ENCODE peak calls at places on chromosomes 7 and 10, in ten cellular contexts. One of them, this sample, is unnamed. For H3K9me3, the result is how much of the 10 kb centered on the place peaks cover.

GRCh38 chr10:126224967-126225671 is 163.2 kb downstream of the ADAM12 start:
- DNase-seq in pancreas: no peak
- DNase-seq in effector memory CD4-positive, alpha-beta T cell: no peak
- DNase-seq in naive thymus-derived CD4-positive, alpha-beta T cell: no peak
- DNase-seq in GM23248: no peak
- DNase-seq in left lung: no peak
- DNase-seq in body of pancreas: no peak
- DNase-seq in cardiac muscle cell: no peak
- DNase-seq in astrocyte: no peak
- DNase-seq in CD4-positive, CD25-positive, alpha-beta regulatory T cell: no peak
- DNase-seq in this sample: no peak

GRCh38 chr7:118609207-118609606 is 384.7 kb downstream of the ANKRD7 start:
- DNase-seq in pancreas: no peak
- DNase-seq in effector memory CD4-positive, alpha-beta T cell: no peak
- DNase-seq in naive thymus-derived CD4-positive, alpha-beta T cell: no peak
- DNase-seq in GM23248: no peak
- DNase-seq in left lung: no peak
- DNase-seq in body of pancreas: no peak
- DNase-seq in cardiac muscle cell: no peak
- DNase-seq in astrocyte: no peak
- DNase-seq in CD4-positive, CD25-positive, alpha-beta regulatory T cell: no peak
- DNase-seq in this sample: no peak

GRCh38 chr10:84308481-84309304 is 19.7 kb upstream of the CCSER2 start:
- DNase-seq in pancreas: no peak
- DNase-seq in effector memory CD4-positive, alpha-beta T cell: no peak
- DNase-seq in naive thymus-derived CD4-positive, alpha-beta T cell: peak
- DNase-seq in GM23248: peak
- DNase-seq in left lung: no peak
- DNase-seq in body of pancreas: no peak
- DNase-seq in cardiac muscle cell: no peak
- DNase-seq in astrocyte: peak
- DNase-seq in CD4-positive, CD25-positive, alpha-beta regulatory T cell: no peak
- DNase-seq in this sample: no peak

GRCh38 chr7:130662426-130662825 is 6.1 kb downstream of the COPG2 start:
- DNase-seq in pancreas: no peak
- DNase-seq in effector memory CD4-positive, alpha-beta T cell: no peak
- DNase-seq in naive thymus-derived CD4-positive, alpha-beta T cell: no peak
- DNase-seq in GM23248: no peak
- DNase-seq in left lung: no peak
- DNase-seq in body of pancreas: no peak
- DNase-seq in cardiac muscle cell: no peak
- DNase-seq in astrocyte: peak
- DNase-seq in CD4-positive, CD25-positive, alpha-beta regulatory T cell: no peak
- DNase-seq in this sample: no peak

GRCh38 chr7:110388451-110388850 is 702.5 kb upstream of the LRRN3 start:
- DNase-seq in pancreas: no peak
- DNase-seq in effector memory CD4-positive, alpha-beta T cell: no peak
- DNase-seq in naive thymus-derived CD4-positive, alpha-beta T cell: no peak
- DNase-seq in GM23248: no peak
- DNase-seq in left lung: no peak
- DNase-seq in body of pancreas: no peak
- DNase-seq in cardiac muscle cell: no peak
- DNase-seq in astrocyte: no peak
- DNase-seq in CD4-positive, CD25-positive, alpha-beta regulatory T cell: no peak
- DNase-seq in this sample: no peak

GRCh38 chr7:123494193-123494796 is 40.1 kb downstream of the IQUB start:
- DNase-seq in pancreas: no peak
- DNase-seq in effector memory CD4-positive, alpha-beta T cell: no peak
- DNase-seq in naive thymus-derived CD4-positive, alpha-beta T cell: peak
- DNase-seq in GM23248: peak
- DNase-seq in left lung: no peak
- DNase-seq in body of pancreas: peak
- DNase-seq in cardiac muscle cell: peak
- DNase-seq in astrocyte: no peak
- DNase-seq in CD4-positive, CD25-positive, alpha-beta regulatory T cell: peak
- DNase-seq in this sample: no peak

GRCh38 chr7:148535227-148535626 is 55.3 kb upstream of the C7orf33 start:
- DNase-seq in pancreas: no peak
- DNase-seq in effector memory CD4-positive, alpha-beta T cell: no peak
- DNase-seq in naive thymus-derived CD4-positive, alpha-beta T cell: peak
- DNase-seq in GM23248: no peak
- DNase-seq in left lung: no peak
- DNase-seq in body of pancreas: no peak
- DNase-seq in cardiac muscle cell: peak
- DNase-seq in astrocyte: no peak
- DNase-seq in CD4-positive, CD25-positive, alpha-beta regulatory T cell: no peak
- DNase-seq in this sample: no peak

GRCh38 chr10:47159361-47160228 is 140.4 kb upstream of the GDF10 start:
- DNase-seq in pancreas: no peak
- DNase-seq in effector memory CD4-positive, alpha-beta T cell: no peak
- DNase-seq in naive thymus-derived CD4-positive, alpha-beta T cell: no peak
- DNase-seq in GM23248: no peak
- DNase-seq in left lung: no peak
- DNase-seq in body of pancreas: no peak
- DNase-seq in cardiac muscle cell: no peak
- DNase-seq in astrocyte: no peak
- DNase-seq in CD4-positive, CD25-positive, alpha-beta regulatory T cell: no peak
- DNase-seq in this sample: no peak

GRCh38 chr10:69362471-69362954 is 54.2 kb downstream of the TACR2 start:
- DNase-seq in pancreas: no peak
- DNase-seq in effector memory CD4-positive, alpha-beta T cell: peak
- DNase-seq in naive thymus-derived CD4-positive, alpha-beta T cell: peak
- DNase-seq in GM23248: peak
- DNase-seq in left lung: no peak
- DNase-seq in body of pancreas: peak
- DNase-seq in cardiac muscle cell: no peak
- DNase-seq in astrocyte: peak
- DNase-seq in CD4-positive, CD25-positive, alpha-beta regulatory T cell: no peak
- DNase-seq in this sample: no peak

GRCh38 chr7:66694286-66694685 is 46.2 kb upstream of the RABGEF1 start:
- DNase-seq in pancreas: no peak
- DNase-seq in effector memory CD4-positive, alpha-beta T cell: no peak
- DNase-seq in naive thymus-derived CD4-positive, alpha-beta T cell: no peak
- DNase-seq in GM23248: no peak
- DNase-seq in left lung: no peak
- DNase-seq in body of pancreas: no peak
- DNase-seq in cardiac muscle cell: no peak
- DNase-seq in astrocyte: no peak
- DNase-seq in CD4-positive, CD25-positive, alpha-beta regulatory T cell: no peak
- DNase-seq in this sample: no peak

GRCh38 chr10:72065439-72066025 is 22.8 kb downstream of the SPOCK2 start:
- DNase-seq in pancreas: no peak
- DNase-seq in effector memory CD4-positive, alpha-beta T cell: no peak
- DNase-seq in naive thymus-derived CD4-positive, alpha-beta T cell: no peak
- DNase-seq in GM23248: peak
- DNase-seq in left lung: no peak
- DNase-seq in body of pancreas: no peak
- DNase-seq in cardiac muscle cell: no peak
- DNase-seq in astrocyte: peak
- DNase-seq in CD4-positive, CD25-positive, alpha-beta regulatory T cell: no peak
- DNase-seq in this sample: no peak

GRCh38 chr10:107701947-107702346 is 537.4 kb upstream of the SORCS1 start:
- DNase-seq in pancreas: no peak
- DNase-seq in effector memory CD4-positive, alpha-beta T cell: no peak
- DNase-seq in naive thymus-derived CD4-positive, alpha-beta T cell: no peak
- DNase-seq in GM23248: peak
- DNase-seq in left lung: no peak
- DNase-seq in body of pancreas: no peak
- DNase-seq in cardiac muscle cell: no peak
- DNase-seq in astrocyte: no peak
- DNase-seq in CD4-positive, CD25-positive, alpha-beta regulatory T cell: no peak
- DNase-seq in this sample: no peak

GRCh38 chr7:27196287-27196739 is 3.6 kb downstream of the HOXA13 start:
- DNase-seq in pancreas: peak
- DNase-seq in effector memory CD4-positive, alpha-beta T cell: peak
- DNase-seq in naive thymus-derived CD4-positive, alpha-beta T cell: peak
- DNase-seq in GM23248: peak
- DNase-seq in left lung: peak
- DNase-seq in body of pancreas: peak
- DNase-seq in cardiac muscle cell: peak
- DNase-seq in astrocyte: peak
- DNase-seq in CD4-positive, CD25-positive, alpha-beta regulatory T cell: peak
- DNase-seq in this sample: no peak

GRCh38 chr10:111319866-111320265 is 243.0 kb downstream of the ADRA2A start:
- DNase-seq in pancreas: no peak
- DNase-seq in effector memory CD4-positive, alpha-beta T cell: no peak
- DNase-seq in naive thymus-derived CD4-positive, alpha-beta T cell: no peak
- DNase-seq in GM23248: peak
- DNase-seq in left lung: no peak
- DNase-seq in body of pancreas: no peak
- DNase-seq in cardiac muscle cell: no peak
- DNase-seq in astrocyte: no peak
- DNase-seq in CD4-positive, CD25-positive, alpha-beta regulatory T cell: no peak
- DNase-seq in this sample: no peak
- H3K27ac ChIP-seq in pancreas: no peak
- H3K27ac ChIP-seq in effector memory CD4-positive, alpha-beta T cell: no peak
- H3K27ac ChIP-seq in naive thymus-derived CD4-positive, alpha-beta T cell: no peak
- H3K27ac ChIP-seq in GM23248: no peak
- H3K27ac ChIP-seq in left lung: no peak
- H3K27ac ChIP-seq in body of pancreas: no peak
- H3K27ac ChIP-seq in cardiac muscle cell: no peak
- H3K27ac ChIP-seq in astrocyte: no peak
- H3K27ac ChIP-seq in CD4-positive, CD25-positive, alpha-beta regulatory T cell: no peak
- H3K27ac ChIP-seq in this sample: no peak

DNA sequence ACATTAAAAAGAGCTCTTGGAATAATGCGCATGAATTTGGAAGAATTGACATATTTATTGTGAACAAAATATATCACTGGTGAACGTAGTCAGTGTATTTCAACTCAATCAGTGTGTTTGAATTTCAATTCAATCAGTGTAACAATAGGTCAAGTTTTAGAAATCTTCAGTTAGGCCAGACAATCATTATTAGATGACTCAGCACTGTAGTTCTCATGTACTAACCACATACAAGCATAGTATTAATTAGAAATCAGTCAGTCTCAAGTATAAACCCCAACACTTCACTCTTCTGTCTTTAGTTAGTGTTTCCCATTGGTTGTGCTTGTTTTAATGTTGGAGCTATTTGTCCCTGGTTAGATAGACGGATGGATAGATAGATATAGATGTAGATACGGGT is 1247.9 kb downstream of the NXPH1 start:
- DNase-seq in pancreas: no peak
- DNase-seq in effector memory CD4-positive, alpha-beta T cell: no peak
- DNase-seq in naive thymus-derived CD4-positive, alpha-beta T cell: no peak
- DNase-seq in GM23248: no peak
- DNase-seq in left lung: no peak
- DNase-seq in body of pancreas: no peak
- DNase-seq in cardiac muscle cell: no peak
- DNase-seq in astrocyte: no peak
- DNase-seq in CD4-positive, CD25-positive, alpha-beta regulatory T cell: no peak
- DNase-seq in this sample: no peak
- H3K9me3 ChIP-seq in pancreas: under half
- H3K9me3 ChIP-seq in effector memory CD4-positive, alpha-beta T cell: under half
- H3K9me3 ChIP-seq in naive thymus-derived CD4-positive, alpha-beta T cell: under half
- H3K9me3 ChIP-seq in GM23248: under half
- H3K9me3 ChIP-seq in left lung: under half
- H3K9me3 ChIP-seq in body of pancreas: under half
- H3K9me3 ChIP-seq in cardiac muscle cell: under half
- H3K9me3 ChIP-seq in astrocyte: under half
- H3K9me3 ChIP-seq in CD4-positive, CD25-positive, alpha-beta regulatory T cell: under half
- H3K9me3 ChIP-seq in this sample: under half

DNA sequence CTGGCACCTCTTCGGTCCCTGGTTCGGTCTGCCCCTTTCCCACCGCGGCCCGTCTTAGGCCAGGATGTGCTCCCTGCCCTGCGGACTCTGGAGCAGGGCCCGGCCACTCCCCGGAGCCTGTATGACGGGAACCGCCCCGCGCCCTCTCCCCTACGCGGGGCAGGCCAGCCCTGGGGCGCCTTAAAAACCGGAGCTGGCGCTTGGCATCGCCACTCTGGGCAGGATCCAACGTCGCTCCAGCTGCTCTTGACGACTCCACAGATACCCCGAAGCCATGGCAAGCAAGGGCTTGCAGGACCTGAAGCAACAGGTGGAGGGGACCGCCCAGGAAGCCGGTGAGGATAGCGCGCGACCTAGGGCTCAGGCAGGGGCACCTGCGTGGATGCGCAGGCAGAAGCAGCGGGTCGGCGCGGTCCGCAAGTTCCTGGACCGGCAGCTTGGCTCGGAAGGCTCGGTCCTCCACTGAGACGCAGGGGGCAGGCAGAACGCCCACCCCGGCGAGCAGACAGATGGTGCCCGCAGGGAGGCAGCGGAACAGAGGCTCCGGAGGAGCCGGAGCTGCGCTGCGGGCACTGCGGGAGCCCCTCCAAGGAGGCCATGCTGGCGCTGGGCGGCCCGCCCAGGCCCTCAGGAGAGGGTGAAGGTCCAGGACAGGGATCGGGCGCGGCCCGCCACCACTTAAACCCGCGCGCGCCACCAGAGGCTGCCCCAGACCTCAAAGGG is at the start of gene ADIRF:
- DNase-seq in pancreas: peak
- DNase-seq in effector memory CD4-positive, alpha-beta T cell: no peak
- DNase-seq in naive thymus-derived CD4-positive, alpha-beta T cell: peak
- DNase-seq in GM23248: peak
- DNase-seq in left lung: peak
- DNase-seq in body of pancreas: peak
- DNase-seq in cardiac muscle cell: no peak
- DNase-seq in astrocyte: no peak
- DNase-seq in CD4-positive, CD25-positive, alpha-beta regulatory T cell: no peak
- DNase-seq in this sample: no peak
- H3K27ac ChIP-seq in pancreas: no peak
- H3K27ac ChIP-seq in effector memory CD4-positive, alpha-beta T cell: no peak
- H3K27ac ChIP-seq in naive thymus-derived CD4-positive, alpha-beta T cell: no peak
- H3K27ac ChIP-seq in GM23248: peak
- H3K27ac ChIP-seq in left lung: peak
- H3K27ac ChIP-seq in body of pancreas: peak
- H3K27ac ChIP-seq in cardiac muscle cell: no peak
- H3K27ac ChIP-seq in astrocyte: no peak
- H3K27ac ChIP-seq in CD4-positive, CD25-positive, alpha-beta regulatory T cell: no peak
- H3K27ac ChIP-seq in this sample: peak

GRCh38 chr7:44308741-44309270 is 16.6 kb downstream of the CAMK2B start:
- DNase-seq in pancreas: peak
- DNase-seq in effector memory CD4-positive, alpha-beta T cell: no peak
- DNase-seq in naive thymus-derived CD4-positive, alpha-beta T cell: no peak
- DNase-seq in GM23248: no peak
- DNase-seq in left lung: peak
- DNase-seq in body of pancreas: no peak
- DNase-seq in cardiac muscle cell: no peak
- DNase-seq in astrocyte: no peak
- DNase-seq in CD4-positive, CD25-positive, alpha-beta regulatory T cell: no peak
- DNase-seq in this sample: no peak

GRCh38 chr7:44306608-44307007 is 18.8 kb downstream of the CAMK2B start:
- DNase-seq in pancreas: no peak
- DNase-seq in effector memory CD4-positive, alpha-beta T cell: no peak
- DNase-seq in naive thymus-derived CD4-positive, alpha-beta T cell: no peak
- DNase-seq in GM23248: no peak
- DNase-seq in left lung: peak
- DNase-seq in body of pancreas: no peak
- DNase-seq in cardiac muscle cell: no peak
- DNase-seq in astrocyte: no peak
- DNase-seq in CD4-positive, CD25-positive, alpha-beta regulatory T cell: no peak
- DNase-seq in this sample: no peak

GRCh38 chr7:44305564-44306507 is 19.6 kb downstream of the CAMK2B start:
- DNase-seq in pancreas: peak
- DNase-seq in effector memory CD4-positive, alpha-beta T cell: no peak
- DNase-seq in naive thymus-derived CD4-positive, alpha-beta T cell: no peak
- DNase-seq in GM23248: no peak
- DNase-seq in left lung: peak
- DNase-seq in body of pancreas: no peak
- DNase-seq in cardiac muscle cell: no peak
- DNase-seq in astrocyte: no peak
- DNase-seq in CD4-positive, CD25-positive, alpha-beta regulatory T cell: no peak
- DNase-seq in this sample: no peak

GRCh38 chr7:44307905-44308740 is 17.3 kb downstream of the CAMK2B start:
- DNase-seq in pancreas: peak
- DNase-seq in effector memory CD4-positive, alpha-beta T cell: no peak
- DNase-seq in naive thymus-derived CD4-positive, alpha-beta T cell: no peak
- DNase-seq in GM23248: no peak
- DNase-seq in left lung: peak
- DNase-seq in body of pancreas: no peak
- DNase-seq in cardiac muscle cell: no peak
- DNase-seq in astrocyte: no peak
- DNase-seq in CD4-positive, CD25-positive, alpha-beta regulatory T cell: no peak
- DNase-seq in this sample: no peak

GRCh38 chr7:44307301-44307900 is 18.0 kb downstream of the CAMK2B start:
- DNase-seq in pancreas: peak
- DNase-seq in effector memory CD4-positive, alpha-beta T cell: no peak
- DNase-seq in naive thymus-derived CD4-positive, alpha-beta T cell: no peak
- DNase-seq in GM23248: peak
- DNase-seq in left lung: peak
- DNase-seq in body of pancreas: no peak
- DNase-seq in cardiac muscle cell: peak
- DNase-seq in astrocyte: peak
- DNase-seq in CD4-positive, CD25-positive, alpha-beta regulatory T cell: no peak
- DNase-seq in this sample: no peak
- H3K9me3 ChIP-seq in pancreas: under half
- H3K9me3 ChIP-seq in effector memory CD4-positive, alpha-beta T cell: under half
- H3K9me3 ChIP-seq in naive thymus-derived CD4-positive, alpha-beta T cell: under half
- H3K9me3 ChIP-seq in GM23248: under half
- H3K9me3 ChIP-seq in left lung: under half
- H3K9me3 ChIP-seq in body of pancreas: under half
- H3K9me3 ChIP-seq in cardiac muscle cell: under half
- H3K9me3 ChIP-seq in astrocyte: under half
- H3K9me3 ChIP-seq in CD4-positive, CD25-positive, alpha-beta regulatory T cell: under half
- H3K9me3 ChIP-seq in this sample: under half